ENCODE peak calls at places on chromosomes 4 and X, in five cellular contexts. T is kidney, Q is tibial nerve, U is left lung, D is GM13977. Z is an unnamed sample.
A peak's percentile ranks its signal among the peaks of the same experiment; 100 is the strongest.

GRCh38 chr4:52983563-52984303 is 121.6 kb downstream of the RASL11B start:
- DNase-seq in U (no peak), T (no peak), Q (peak; percentile 70), D (peak; percentile 54), Z (no peak)

GRCh38 chr4:15186149-15186548 is 183.9 kb downstream of the CPEB2 start:
- DNase-seq in T (no peak), Q (no peak), U (no peak), D (no peak), Z (no peak)

GRCh38 chrX:105658136-105658535 is 164.2 kb upstream of the NRK start:
- DNase-seq in Q (no peak), U (no peak), T (no peak), D (no peak), Z (no peak)

GRCh38 chr4:81164623-81165416 is 50.2 kb downstream of the PRKG2 start:
- DNase-seq in D (no peak), T (no peak), U (no peak), Q (no peak), Z (peak; percentile 5)

GRCh38 chrX:23784487-23785301 is 1.7 kb downstream of the SAT1 start:
- DNase-seq in T (peak; percentile 8), Q (no peak), U (no peak), D (no peak), Z (no peak)

GRCh38 chr4:184362338-184362737 is 112.0 kb downstream of the IRF2 start:
- DNase-seq in T (no peak), Q (no peak), D (no peak), U (no peak), Z (no peak)

GRCh38 chr4:83753260-83753659 is 217.4 kb downstream of the GPAT3 start:
- DNase-seq in Q (no peak), T (no peak), D (no peak), U (no peak), Z (no peak)

GRCh38 chrX:53239474-53239873 is 14.5 kb upstream of the KDM5C start:
- DNase-seq in Q (no peak), T (no peak), D (no peak), U (no peak), Z (peak; percentile 71)

GRCh38 chr4:40245794-40246546 is 49.1 kb downstream of the RHOH start:
- DNase-seq in T (no peak), D (no peak), Q (no peak), U (no peak), Z (no peak)

GRCh38 chr4:109752545-109752944 is 22.7 kb upstream of the PLA2G12A start:
- DNase-seq in D (no peak), U (no peak), Q (no peak), T (no peak), Z (no peak)

GRCh38 chrX:53288173-53288572 is 6.8 kb upstream of the IQSEC2 start:
- DNase-seq in U (no peak), Q (no peak), T (peak; percentile 78), D (no peak), Z (peak; percentile 20)

GRCh38 chrX:49273181-49273727 is 3.7 kb downstream of the PPP1R3F start:
- DNase-seq in D (no peak), Q (no peak), U (no peak), T (no peak), Z (peak; percentile 76)

GRCh38 chrX:95346854-95347253 is 1337.8 kb upstream of the DIAPH2 start:
- DNase-seq in Q (no peak), U (no peak), T (no peak), D (peak; percentile 1), Z (no peak)

GRCh38 chrX:22760513-22761057 is 239.2 kb upstream of the DDX53 start:
- DNase-seq in D (no peak), T (no peak), Q (no peak), U (no peak), Z (no peak)

GRCh38 chr4:153521995-153522799 is 56.0 kb downstream of the TMEM131L start:
- DNase-seq in T (no peak), D (no peak), Q (no peak), U (no peak), Z (peak; percentile 90)

GRCh38 chr4:149927514-149927913 is 111.9 kb upstream of the IQCM start:
- DNase-seq in Q (no peak), U (no peak), T (no peak), D (no peak), Z (no peak)

GRCh38 chrX:106397788-106398538 is 213.8 kb upstream of the RADX start:
- DNase-seq in U (no peak), T (no peak), Q (no peak), D (no peak), Z (no peak)

GRCh38 chrX:66756717-66757116 is 117.8 kb upstream of the EDA2R start:
- DNase-seq in Q (no peak), T (no peak), U (no peak), D (no peak), Z (no peak)

GRCh38 chrX:66751136-66751782 is 112.4 kb upstream of the EDA2R start:
- DNase-seq in T (no peak), D (no peak), Q (no peak), U (no peak), Z (no peak)
- TF ChIP-seq CTCF in T (no peak), D (no peak), Q (no peak), U (no peak), Z (no peak)

GRCh38 chr4:17206829-17207773 is 304.8 kb downstream of the QDPR start:
- DNase-seq in Q (no peak), T (no peak), U (no peak), D (no peak), Z (no peak)
- TF ChIP-seq CTCF in Q (no peak), T (no peak), U (no peak), D (no peak), Z (no peak)

DNA sequence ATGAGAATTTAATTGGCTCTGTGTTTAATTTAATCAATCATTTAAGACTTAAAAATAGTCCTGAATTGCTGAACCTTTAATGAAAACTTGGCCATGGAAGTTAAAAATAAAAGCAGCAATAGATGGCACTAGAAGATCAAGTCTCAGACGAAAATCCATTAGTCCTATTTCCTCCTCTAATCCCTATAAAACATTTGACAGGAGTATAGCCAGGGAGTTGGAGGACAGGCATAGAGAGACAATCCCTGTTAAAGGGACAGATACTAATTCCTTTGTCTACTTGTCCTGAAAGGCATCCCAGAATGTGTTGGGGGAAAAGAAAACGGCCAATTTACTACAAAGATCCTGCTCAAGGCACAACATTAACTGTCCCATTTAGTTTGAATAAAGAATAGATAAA is 276.3 kb upstream of the TACR3 start:
- DNase-seq in D (no peak), U (no peak), Q (no peak), T (no peak), Z (no peak)
- TF ChIP-seq CTCF in D (peak; percentile 28), U (no peak), Q (no peak), T (no peak), Z (no peak)

GRCh38 chrX:69137371-69137881 is 27.8 kb downstream of the PJA1 start:
- DNase-seq in Q (peak; percentile 26), T (peak; percentile 80), U (no peak), D (no peak), Z (no peak)
- TF ChIP-seq CTCF in Q (no peak), T (no peak), U (no peak), D (no peak), Z (no peak)

GRCh38 chrX:42290608-42291007 is 367.3 kb upstream of the CASK start:
- DNase-seq in D (no peak), T (no peak), Q (no peak), U (no peak), Z (no peak)
- TF ChIP-seq CTCF in D (no peak), T (no peak), Q (no peak), U (peak; percentile 9), Z (no peak)

Z was measured in activated CD8-positive, alpha-beta T cell treated with anti-CD3 and anti-CD28 coated beads for 36 hours.